ENCODE peak calls at places on chromosomes 2 and 18, in ten cellular contexts. L, Z, X, K, T, V, D, R, S and Y are unnamed samples.

GRCh38 chr2:10447300-10448207 is 573 bp downstream of the ODC1 start:
- DNase-seq in L (peak), Z (peak), X (peak), K (peak), T (peak), V (peak), D (peak), R (no peak), S (peak), Y (peak)

GRCh38 chr2:24871852-24872323 is 48.1 kb downstream of the ADCY3 start:
- DNase-seq in L (peak), Z (no peak), X (no peak), K (no peak), T (no peak), V (no peak), D (no peak), R (no peak), S (no peak), Y (no peak)

GRCh38 chr2:36441816-36442215 is 86.2 kb downstream of the CRIM1 start:
- DNase-seq in L (peak), Z (no peak), X (peak), K (no peak), T (no peak), V (no peak), D (no peak), R (no peak), S (no peak), Y (no peak)

GRCh38 chr2:111123751-111124150 is 3.0 kb downstream of the BCL2L11 start:
- DNase-seq in L (no peak), Z (no peak), X (no peak), K (no peak), T (no peak), V (no peak), D (no peak), R (no peak), S (no peak), Y (no peak)

GRCh38 chr2:235006986-235007385 is 55.2 kb downstream of the SH3BP4 start:
- DNase-seq in L (no peak), Z (no peak), X (no peak), K (no peak), T (no peak), V (no peak), D (no peak), R (no peak), S (no peak), Y (no peak)

GRCh38 chr2:144137705-144138428 is 382.1 kb downstream of the ZEB2 start:
- DNase-seq in L (peak), Z (no peak), X (peak), K (no peak), T (peak), V (no peak), D (peak), R (peak), S (peak), Y (no peak)

GRCh38 chr2:19932928-19933327 is 31.1 kb upstream of the TTC32 start:
- DNase-seq in L (no peak), Z (no peak), X (no peak), K (no peak), T (no peak), V (no peak), D (no peak), R (no peak), S (no peak), Y (no peak)

GRCh38 chr2:70460333-70460732 is 93.3 kb downstream of the TGFA start:
- DNase-seq in L (no peak), Z (no peak), X (no peak), K (no peak), T (no peak), V (no peak), D (no peak), R (no peak), S (no peak), Y (no peak)

GRCh38 chr2:231926761-231927565 is 767 bp upstream of the NPPC start:
- DNase-seq in L (peak), Z (no peak), X (peak), K (no peak), T (peak), V (no peak), D (peak), R (peak), S (no peak), Y (no peak)

GRCh38 chr2:24409700-24410556 is 49.6 kb upstream of the ITSN2 start:
- DNase-seq in L (peak), Z (peak), X (peak), K (peak), T (peak), V (peak), D (peak), R (peak), S (peak), Y (peak)

GRCh38 chr2:150596071-150596470 is 108.6 kb upstream of the RND3 start:
- DNase-seq in L (peak), Z (no peak), X (peak), K (no peak), T (no peak), V (no peak), D (peak), R (no peak), S (peak), Y (no peak)

GRCh38 chr18:70334264-70334663 is 45.4 kb downstream of the SOCS6 start:
- DNase-seq in L (no peak), Z (no peak), X (no peak), K (no peak), T (no peak), V (no peak), D (no peak), R (no peak), S (no peak), Y (no peak)

GRCh38 chr2:85418132-85419008 is at the start of gene SH2D6:
- DNase-seq in L (peak), Z (peak), X (peak), K (peak), T (peak), V (peak), D (peak), R (peak), S (peak), Y (peak)

GRCh38 chr2:166090346-166090745 is 37.5 kb downstream of the SCN1A start:
- DNase-seq in L (peak), Z (no peak), X (peak), K (no peak), T (no peak), V (no peak), D (peak), R (no peak), S (no peak), Y (no peak)

DNA sequence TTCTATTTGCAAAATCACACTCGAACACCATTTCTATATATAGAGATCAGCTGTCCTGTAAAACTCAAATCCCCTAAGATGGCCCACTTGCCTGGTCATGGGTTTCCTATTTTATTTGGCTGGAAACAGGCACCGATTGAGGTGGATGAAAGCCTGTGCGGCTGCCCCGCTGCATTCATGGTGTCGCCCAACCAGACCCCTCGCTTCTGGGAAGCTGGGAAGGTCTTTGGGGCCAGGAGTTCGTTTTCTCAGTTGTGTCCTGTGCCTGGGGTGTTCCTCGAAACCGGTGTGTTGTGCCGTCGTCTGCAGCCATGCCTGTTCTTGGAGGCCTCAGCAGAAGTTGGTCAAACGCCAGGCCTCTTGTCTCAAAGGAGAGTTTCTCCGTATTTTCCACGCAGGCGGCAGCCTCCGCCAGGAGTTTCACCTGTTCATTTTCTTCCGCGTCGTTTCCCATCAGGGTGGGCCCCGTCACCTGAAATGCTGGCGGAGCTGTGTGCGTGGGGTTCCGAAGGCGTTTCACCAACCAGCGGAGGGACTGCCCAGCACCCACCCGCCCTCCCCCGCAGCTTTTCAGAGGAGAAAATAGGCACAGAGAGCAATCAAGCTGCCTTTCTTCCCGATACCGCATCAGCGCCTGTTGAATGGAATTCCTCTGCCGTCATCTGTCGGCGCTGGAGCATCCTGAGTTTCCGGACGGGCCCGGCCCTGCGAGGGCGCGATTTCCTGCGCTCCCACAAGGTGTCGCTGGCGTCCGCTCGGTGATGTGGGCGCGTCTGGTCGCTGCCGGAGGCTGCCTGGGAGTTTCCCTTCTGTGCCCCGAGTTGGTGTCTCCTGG is 17.1 kb upstream of the NFATC1 start:
- DNase-seq in L (peak), Z (no peak), X (peak), K (peak), T (peak), V (peak), D (peak), R (peak), S (peak), Y (peak)
- H3K27ac ChIP-seq in L (no peak), Z (no peak), X (no peak), K (no peak), T (no peak), V (no peak), D (no peak), R (no peak), S (no peak), Y (no peak)

GRCh38 chr2:216345846-216346245 is 26.4 kb downstream of the MARCHF4 start:
- DNase-seq in L (no peak), Z (no peak), X (peak), K (no peak), T (no peak), V (no peak), D (no peak), R (no peak), S (no peak), Y (no peak)
- H3K4me2 ChIP-seq in L (no peak), Z (no peak), X (no peak), K (no peak), T (no peak), V (no peak), D (no peak), R (no peak), S (no peak), Y (no peak)

GRCh38 chr18:63181706-63182105 is 137.9 kb downstream of the BCL2 start:
- DNase-seq in L (no peak), Z (no peak), X (no peak), K (no peak), T (no peak), V (no peak), D (no peak), R (no peak), S (no peak), Y (peak)
- H3K4me3 ChIP-seq in L (no peak), Z (no peak), X (no peak), K (no peak), T (no peak), V (no peak), D (no peak), R (no peak), S (no peak), Y (peak)

DNA sequence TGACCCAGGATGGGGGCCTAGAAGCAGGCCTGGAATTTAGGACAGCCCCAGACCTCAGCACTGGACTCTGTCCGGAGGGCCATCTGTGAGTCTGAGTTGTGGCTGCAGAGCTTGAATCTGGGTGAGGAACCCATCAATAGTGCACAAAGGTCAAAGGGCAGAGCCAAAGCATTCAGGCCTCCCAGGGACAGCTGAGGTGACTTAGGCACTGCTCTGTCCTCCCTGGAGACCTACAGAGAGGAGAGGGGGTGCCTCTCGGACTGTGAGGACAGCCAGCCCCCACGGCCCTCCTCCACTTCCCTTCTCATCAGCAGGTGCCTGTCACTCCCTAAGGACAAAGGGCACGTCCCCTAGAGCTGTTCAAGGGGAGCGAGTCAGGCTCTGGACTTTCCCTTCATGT is 25.1 kb upstream of the PRLH start:
- DNase-seq in L (no peak), Z (no peak), X (no peak), K (no peak), T (peak), V (no peak), D (no peak), R (peak), S (no peak), Y (no peak)
- H3K27ac ChIP-seq in L (no peak), Z (no peak), X (no peak), K (no peak), T (no peak), V (peak), D (no peak), R (no peak), S (no peak), Y (no peak)

GRCh38 chr2:29010946-29011649 is 30.0 kb downstream of the TOGARAM2 start:
- DNase-seq in L (peak), Z (peak), X (peak), K (no peak), T (peak), V (no peak), D (peak), R (no peak), S (peak), Y (no peak)

GRCh38 chr2:29012211-29012681 is 31.1 kb downstream of the TOGARAM2 start:
- DNase-seq in L (no peak), Z (peak), X (peak), K (no peak), T (no peak), V (no peak), D (no peak), R (no peak), S (no peak), Y (no peak)

GRCh38 chr2:29013046-29013780 is 32.1 kb downstream of the TOGARAM2 start:
- DNase-seq in L (peak), Z (no peak), X (peak), K (no peak), T (no peak), V (peak), D (no peak), R (no peak), S (no peak), Y (no peak)

GRCh38 chr2:29009711-29010677 is 28.9 kb downstream of the TOGARAM2 start:
- DNase-seq in L (no peak), Z (peak), X (no peak), K (no peak), T (no peak), V (no peak), D (no peak), R (no peak), S (no peak), Y (no peak)

DNA sequence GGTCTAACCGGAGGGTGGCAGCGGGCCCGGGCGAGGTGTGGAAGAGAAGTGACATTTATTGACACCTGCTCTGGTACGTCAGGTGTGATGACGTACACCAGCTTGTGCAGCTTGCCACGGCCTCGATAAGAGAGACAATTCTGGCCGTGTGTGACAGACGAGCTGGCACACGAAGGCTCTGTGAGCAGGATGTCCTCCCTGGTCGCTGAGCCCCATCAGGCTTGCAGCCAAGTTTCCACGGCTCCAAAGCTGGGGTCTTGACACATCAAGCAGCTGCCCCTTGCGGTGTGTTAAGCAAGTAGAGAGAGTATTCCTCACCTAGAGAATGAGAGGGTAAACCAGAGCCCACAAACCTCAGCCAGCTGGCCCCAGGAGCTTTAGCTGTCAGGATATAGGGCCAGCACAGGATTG is 30.6 kb downstream of the TOGARAM2 start:
- DNase-seq in L (no peak), Z (peak), X (no peak), K (no peak), T (no peak), V (no peak), D (peak), R (no peak), S (peak), Y (no peak)
- H3K4me2 ChIP-seq in L (no peak), Z (no peak), X (no peak), K (no peak), T (peak), V (no peak), D (no peak), R (no peak), S (peak), Y (no peak)

DNA sequence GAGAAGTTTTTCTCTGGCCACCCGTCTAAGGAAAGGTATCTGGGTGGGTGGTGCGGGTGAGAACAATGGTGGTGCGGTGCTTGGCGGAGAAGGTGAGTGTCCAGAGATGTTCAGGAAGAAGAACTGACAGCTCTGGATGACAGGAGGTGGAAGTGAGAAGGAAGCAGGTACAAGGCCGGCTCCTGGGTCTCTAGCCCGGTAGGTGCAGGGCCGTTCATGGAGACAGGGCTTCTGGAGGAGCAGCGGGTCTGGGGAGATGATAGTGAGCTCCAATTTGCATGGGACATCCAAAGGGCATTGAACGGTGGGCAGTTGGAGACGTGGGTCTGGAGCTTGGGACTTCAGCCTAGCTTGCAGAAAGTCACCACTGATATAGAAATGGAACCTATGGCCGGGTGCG is 979 bp upstream of the FAHD2B start:
- DNase-seq in L (no peak), Z (no peak), X (no peak), K (no peak), T (no peak), V (no peak), D (no peak), R (no peak), S (no peak), Y (no peak)
- H3K4me3 ChIP-seq in L (no peak), Z (no peak), X (no peak), K (peak), T (peak), V (no peak), D (no peak), R (peak), S (no peak), Y (peak)

DNA sequence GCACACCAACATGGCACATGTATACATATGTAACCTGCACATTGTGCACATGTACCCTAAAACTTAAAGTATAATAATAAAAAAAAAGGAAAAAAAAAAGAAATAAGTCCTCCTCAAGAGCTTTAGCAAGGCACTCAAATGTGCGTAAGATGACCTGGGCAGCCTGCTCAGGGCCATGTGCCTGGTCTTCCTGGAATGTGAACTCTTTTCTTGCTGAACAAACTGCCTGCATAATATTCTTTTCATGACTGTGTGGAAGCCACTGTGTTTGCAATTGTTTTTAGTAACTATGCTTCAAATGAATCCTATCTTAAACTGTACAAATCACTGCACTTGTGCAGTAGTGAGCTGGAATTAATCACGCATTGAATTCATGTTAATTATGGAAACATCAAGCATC is 168.1 kb upstream of the TPO start:
- DNase-seq in L (no peak), Z (no peak), X (no peak), K (no peak), T (no peak), V (no peak), D (no peak), R (no peak), S (no peak), Y (no peak)
- H3K27ac ChIP-seq in L (no peak), Z (no peak), X (no peak), K (no peak), T (no peak), V (no peak), D (no peak), R (no peak), S (no peak), Y (no peak)

DNA sequence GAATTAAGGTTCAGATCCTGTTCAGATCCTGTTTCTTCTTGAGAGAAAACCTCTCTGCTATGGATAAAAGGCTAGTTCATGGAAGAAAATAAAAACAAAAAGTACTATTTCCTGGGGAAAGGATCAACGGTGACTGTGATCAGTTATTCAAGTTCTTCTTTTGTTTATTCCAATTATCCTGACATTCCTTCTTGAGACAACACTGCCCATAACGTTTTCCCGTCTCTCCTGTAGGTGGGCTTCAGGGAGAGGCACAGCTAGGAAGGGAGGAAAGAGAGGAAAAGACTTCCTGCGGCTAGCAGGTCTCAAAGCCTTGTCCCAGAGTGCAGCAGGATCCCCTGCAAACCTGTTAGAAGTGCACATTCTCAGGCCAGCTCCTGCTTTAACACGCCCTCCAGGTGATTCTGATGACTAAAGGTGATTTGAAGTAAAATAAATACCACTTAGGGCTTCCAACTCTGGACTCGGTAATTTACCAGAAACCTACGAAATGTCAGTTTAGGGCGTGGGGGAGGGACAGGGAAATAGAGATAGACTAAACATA is 4.5 kb upstream of the FHL2 start:
- DNase-seq in L (no peak), Z (no peak), X (no peak), K (no peak), T (no peak), V (no peak), D (no peak), R (no peak), S (no peak), Y (no peak)
- H3K4me2 ChIP-seq in L (peak), Z (no peak), X (peak), K (peak), T (no peak), V (peak), D (no peak), R (no peak), S (peak), Y (no peak)